ENCODE peak calls at places on chromosomes 3 and 15, in nine cellular contexts. One of them, this sample, is unnamed.

GRCh38 chr3:47441796-47442551 is 33.8 kb downstream of the SCAP start:
- DNase-seq in mucosa of descending colon: peak; percentile 57
- DNase-seq in upper lobe of right lung: no peak
- DNase-seq in testis: peak; percentile 74
- DNase-seq in AG04450: no peak
- DNase-seq in astrocyte of the spinal cord: no peak
- DNase-seq in colonic mucosa: peak; percentile 66
- DNase-seq in AG09309: no peak
- DNase-seq in GM10248: no peak
- DNase-seq in this sample: no peak

GRCh38 chr15:70584838-70585706 is 178.3 kb downstream of the UACA start:
- DNase-seq in AG09309: no peak
- DNase-seq in testis: peak; percentile 33
- DNase-seq in AG04450: no peak
- DNase-seq in astrocyte of the spinal cord: peak; percentile 51
- DNase-seq in GM10248: no peak
- DNase-seq in upper lobe of right lung: no peak
- DNase-seq in mucosa of descending colon: peak; percentile 19
- DNase-seq in colonic mucosa: no peak
- DNase-seq in this sample: peak; percentile 69

GRCh38 chr15:70569139-70569717 is 194.1 kb downstream of the UACA start:
- DNase-seq in astrocyte of the spinal cord: peak; percentile 58
- DNase-seq in AG09309: peak; percentile 89
- DNase-seq in testis: no peak
- DNase-seq in colonic mucosa: no peak
- DNase-seq in mucosa of descending colon: no peak
- DNase-seq in upper lobe of right lung: no peak
- DNase-seq in GM10248: no peak
- DNase-seq in AG04450: peak; percentile 38
- DNase-seq in this sample: no peak

GRCh38 chr15:25568751-25569150 is 129.9 kb upstream of the UBE3A start:
- DNase-seq in colonic mucosa: no peak
- DNase-seq in upper lobe of right lung: no peak
- DNase-seq in testis: peak; percentile 59
- DNase-seq in astrocyte of the spinal cord: no peak
- DNase-seq in AG04450: no peak
- DNase-seq in AG09309: no peak
- DNase-seq in mucosa of descending colon: no peak
- DNase-seq in GM10248: no peak
- DNase-seq in this sample: no peak

GRCh38 chr3:175342196-175342595 is 483.1 kb downstream of the NAALADL2 start:
- DNase-seq in AG09309: no peak
- DNase-seq in colonic mucosa: no peak
- DNase-seq in upper lobe of right lung: no peak
- DNase-seq in testis: no peak
- DNase-seq in astrocyte of the spinal cord: no peak
- DNase-seq in GM10248: no peak
- DNase-seq in AG04450: no peak
- DNase-seq in mucosa of descending colon: no peak
- DNase-seq in this sample: no peak

GRCh38 chr3:186380622-186381380 is 18.8 kb upstream of the DGKG start:
- DNase-seq in GM10248: no peak
- DNase-seq in AG09309: no peak
- DNase-seq in upper lobe of right lung: no peak
- DNase-seq in testis: no peak
- DNase-seq in astrocyte of the spinal cord: peak; percentile 63
- DNase-seq in mucosa of descending colon: no peak
- DNase-seq in AG04450: no peak
- DNase-seq in colonic mucosa: no peak
- DNase-seq in this sample: no peak

GRCh38 chr15:54388746-54389145 is 410.5 kb downstream of the UNC13C start:
- DNase-seq in mucosa of descending colon: no peak
- DNase-seq in AG04450: no peak
- DNase-seq in astrocyte of the spinal cord: no peak
- DNase-seq in colonic mucosa: no peak
- DNase-seq in testis: no peak
- DNase-seq in upper lobe of right lung: no peak
- DNase-seq in AG09309: no peak
- DNase-seq in GM10248: no peak
- DNase-seq in this sample: no peak

GRCh38 chr3:47871389-47871788 is 68.5 kb downstream of the DHX30 start:
- DNase-seq in AG04450: no peak
- DNase-seq in astrocyte of the spinal cord: no peak
- DNase-seq in testis: no peak
- DNase-seq in GM10248: no peak
- DNase-seq in AG09309: no peak
- DNase-seq in colonic mucosa: no peak
- DNase-seq in upper lobe of right lung: no peak
- DNase-seq in mucosa of descending colon: no peak
- DNase-seq in this sample: no peak

GRCh38 chr3:182455011-182455410 is 338.3 kb upstream of the ATP11B start:
- DNase-seq in upper lobe of right lung: no peak
- DNase-seq in AG09309: no peak
- DNase-seq in testis: no peak
- DNase-seq in GM10248: no peak
- DNase-seq in AG04450: no peak
- DNase-seq in astrocyte of the spinal cord: no peak
- DNase-seq in colonic mucosa: no peak
- DNase-seq in mucosa of descending colon: no peak
- DNase-seq in this sample: no peak

GRCh38 chr3:182465301-182466185 is 327.8 kb upstream of the ATP11B start:
- DNase-seq in GM10248: no peak
- DNase-seq in AG09309: no peak
- DNase-seq in astrocyte of the spinal cord: no peak
- DNase-seq in upper lobe of right lung: no peak
- DNase-seq in AG04450: no peak
- DNase-seq in testis: no peak
- DNase-seq in mucosa of descending colon: no peak
- DNase-seq in colonic mucosa: no peak
- DNase-seq in this sample: no peak

GRCh38 chr3:182464513-182465145 is 328.7 kb upstream of the ATP11B start:
- DNase-seq in astrocyte of the spinal cord: no peak
- DNase-seq in AG09309: no peak
- DNase-seq in testis: no peak
- DNase-seq in upper lobe of right lung: no peak
- DNase-seq in colonic mucosa: no peak
- DNase-seq in mucosa of descending colon: no peak
- DNase-seq in AG04450: no peak
- DNase-seq in GM10248: no peak
- DNase-seq in this sample: no peak

GRCh38 chr3:182460303-182460702 is 333.0 kb upstream of the ATP11B start:
- DNase-seq in AG04450: no peak
- DNase-seq in colonic mucosa: no peak
- DNase-seq in astrocyte of the spinal cord: no peak
- DNase-seq in AG09309: no peak
- DNase-seq in mucosa of descending colon: no peak
- DNase-seq in upper lobe of right lung: no peak
- DNase-seq in testis: no peak
- DNase-seq in GM10248: no peak
- DNase-seq in this sample: no peak
- TF ChIP-seq CTCF in AG04450: no peak
- TF ChIP-seq CTCF in colonic mucosa: no peak
- TF ChIP-seq CTCF in astrocyte of the spinal cord: no peak
- TF ChIP-seq CTCF in AG09309: no peak
- TF ChIP-seq CTCF in mucosa of descending colon: no peak
- TF ChIP-seq CTCF in upper lobe of right lung: no peak
- TF ChIP-seq CTCF in testis: no peak
- TF ChIP-seq CTCF in GM10248: no peak
- TF ChIP-seq CTCF in this sample: no peak

GRCh38 chr15:66849746-66850077 is 147.7 kb downstream of the SMAD6 start:
- DNase-seq in colonic mucosa: no peak
- DNase-seq in GM10248: no peak
- DNase-seq in mucosa of descending colon: no peak
- DNase-seq in AG09309: no peak
- DNase-seq in astrocyte of the spinal cord: no peak
- DNase-seq in AG04450: no peak
- DNase-seq in testis: no peak
- DNase-seq in upper lobe of right lung: no peak
- DNase-seq in this sample: no peak

GRCh38 chr15:66849393-66849745 is 147.3 kb downstream of the SMAD6 start:
- DNase-seq in AG04450: no peak
- DNase-seq in GM10248: no peak
- DNase-seq in astrocyte of the spinal cord: no peak
- DNase-seq in mucosa of descending colon: no peak
- DNase-seq in colonic mucosa: no peak
- DNase-seq in testis: no peak
- DNase-seq in AG09309: no peak
- DNase-seq in upper lobe of right lung: no peak
- DNase-seq in this sample: no peak

GRCh38 chr15:66851226-66852063 is 149.4 kb downstream of the SMAD6 start:
- DNase-seq in colonic mucosa: peak; percentile 87
- DNase-seq in AG04450: peak; percentile 45
- DNase-seq in GM10248: peak; percentile 91
- DNase-seq in testis: peak; percentile 93
- DNase-seq in mucosa of descending colon: peak; percentile 90
- DNase-seq in astrocyte of the spinal cord: peak; percentile 73
- DNase-seq in upper lobe of right lung: peak; percentile 93
- DNase-seq in AG09309: peak; percentile 76
- DNase-seq in this sample: peak; percentile 88

GRCh38 chr15:66848666-66849392 is 146.8 kb downstream of the SMAD6 start:
- DNase-seq in AG09309: no peak
- DNase-seq in AG04450: no peak
- DNase-seq in colonic mucosa: peak; percentile 12
- DNase-seq in mucosa of descending colon: no peak
- DNase-seq in GM10248: no peak
- DNase-seq in upper lobe of right lung: no peak
- DNase-seq in astrocyte of the spinal cord: no peak
- DNase-seq in testis: no peak
- DNase-seq in this sample: no peak

GRCh38 chr15:66850078-66850991 is 148.3 kb downstream of the SMAD6 start:
- DNase-seq in GM10248: peak; percentile 6
- DNase-seq in AG09309: no peak
- DNase-seq in colonic mucosa: peak; percentile 17
- DNase-seq in mucosa of descending colon: no peak
- DNase-seq in AG04450: no peak
- DNase-seq in upper lobe of right lung: no peak
- DNase-seq in testis: peak; percentile 23
- DNase-seq in astrocyte of the spinal cord: no peak
- DNase-seq in this sample: no peak
- TF ChIP-seq CTCF in GM10248: no peak
- TF ChIP-seq CTCF in AG09309: no peak
- TF ChIP-seq CTCF in colonic mucosa: no peak
- TF ChIP-seq CTCF in mucosa of descending colon: no peak
- TF ChIP-seq CTCF in AG04450: no peak
- TF ChIP-seq CTCF in upper lobe of right lung: no peak
- TF ChIP-seq CTCF in testis: no peak
- TF ChIP-seq CTCF in astrocyte of the spinal cord: no peak
- TF ChIP-seq CTCF in this sample: no peak

GRCh38 chr3:12490547-12490946 is 6.3 kb downstream of the TSEN2 start:
- DNase-seq in AG04450: no peak
- DNase-seq in astrocyte of the spinal cord: no peak
- DNase-seq in GM10248: no peak
- DNase-seq in mucosa of descending colon: no peak
- DNase-seq in AG09309: no peak
- DNase-seq in colonic mucosa: no peak
- DNase-seq in testis: no peak
- DNase-seq in upper lobe of right lung: no peak
- DNase-seq in this sample: no peak

GRCh38 chr3:12501360-12502020 is 17.2 kb downstream of the TSEN2 start:
- DNase-seq in upper lobe of right lung: no peak
- DNase-seq in AG04450: peak; percentile 44
- DNase-seq in testis: no peak
- DNase-seq in astrocyte of the spinal cord: no peak
- DNase-seq in colonic mucosa: no peak
- DNase-seq in AG09309: no peak
- DNase-seq in mucosa of descending colon: no peak
- DNase-seq in GM10248: no peak
- DNase-seq in this sample: no peak

GRCh38 chr3:12496453-12496761 is 12.1 kb downstream of the TSEN2 start:
- DNase-seq in testis: no peak
- DNase-seq in upper lobe of right lung: no peak
- DNase-seq in astrocyte of the spinal cord: no peak
- DNase-seq in GM10248: no peak
- DNase-seq in colonic mucosa: no peak
- DNase-seq in AG09309: no peak
- DNase-seq in AG04450: no peak
- DNase-seq in mucosa of descending colon: no peak
- DNase-seq in this sample: no peak

DNA sequence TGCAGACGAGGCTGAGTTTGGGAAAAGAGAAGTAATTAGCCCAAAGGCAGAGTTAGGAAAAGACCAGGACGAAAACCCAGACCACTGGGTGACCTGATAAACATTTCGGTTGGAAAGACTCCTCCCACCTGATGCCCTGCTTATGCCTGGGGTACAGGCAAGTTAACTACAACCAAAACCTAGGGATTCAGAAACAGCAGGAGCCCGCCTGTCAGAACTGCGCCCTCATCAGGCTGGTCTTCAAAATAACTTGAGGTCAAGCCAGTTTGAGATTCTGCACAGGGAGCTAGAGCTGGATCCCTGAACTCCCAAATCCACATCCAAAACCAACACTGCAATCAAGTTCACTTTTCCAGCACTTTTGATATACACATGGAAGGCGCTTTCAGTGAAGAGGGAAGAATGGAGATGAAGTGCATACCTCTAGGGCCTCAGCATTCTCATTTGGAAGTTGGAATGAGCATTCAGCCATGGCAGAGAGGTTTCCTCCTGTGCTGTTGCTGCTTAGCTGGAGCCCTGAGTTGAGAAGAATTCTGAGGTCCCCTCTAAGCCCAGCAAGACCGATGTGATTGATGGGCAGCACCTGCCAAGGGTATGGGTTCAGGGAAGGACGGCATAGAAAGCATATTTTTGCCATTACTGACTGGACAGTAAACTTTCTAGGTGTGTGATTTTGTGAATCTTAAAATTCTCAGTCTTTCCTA is 11.6 kb downstream of the TSEN2 start:
- DNase-seq in astrocyte of the spinal cord: no peak
- DNase-seq in mucosa of descending colon: no peak
- DNase-seq in GM10248: no peak
- DNase-seq in colonic mucosa: no peak
- DNase-seq in AG09309: no peak
- DNase-seq in upper lobe of right lung: no peak
- DNase-seq in AG04450: no peak
- DNase-seq in testis: no peak
- DNase-seq in this sample: no peak
- TF ChIP-seq CTCF in astrocyte of the spinal cord: peak; percentile 16
- TF ChIP-seq CTCF in mucosa of descending colon: no peak
- TF ChIP-seq CTCF in GM10248: no peak
- TF ChIP-seq CTCF in colonic mucosa: no peak
- TF ChIP-seq CTCF in AG09309: peak; percentile 3
- TF ChIP-seq CTCF in upper lobe of right lung: no peak
- TF ChIP-seq CTCF in AG04450: no peak
- TF ChIP-seq CTCF in testis: no peak
- TF ChIP-seq CTCF in this sample: peak; percentile 25

GRCh38 chr15:36029606-36030005 is 483.6 kb upstream of the DPH6 start:
- DNase-seq in testis: no peak
- DNase-seq in astrocyte of the spinal cord: peak; percentile 22
- DNase-seq in AG04450: peak; percentile 41
- DNase-seq in GM10248: no peak
- DNase-seq in mucosa of descending colon: no peak
- DNase-seq in AG09309: peak; percentile 46
- DNase-seq in upper lobe of right lung: no peak
- DNase-seq in colonic mucosa: no peak
- DNase-seq in this sample: no peak

GRCh38 chr15:36026627-36027026 is 480.7 kb upstream of the DPH6 start:
- DNase-seq in GM10248: no peak
- DNase-seq in testis: no peak
- DNase-seq in upper lobe of right lung: no peak
- DNase-seq in AG04450: no peak
- DNase-seq in colonic mucosa: no peak
- DNase-seq in astrocyte of the spinal cord: no peak
- DNase-seq in mucosa of descending colon: no peak
- DNase-seq in AG09309: no peak
- DNase-seq in this sample: no peak

DNA sequence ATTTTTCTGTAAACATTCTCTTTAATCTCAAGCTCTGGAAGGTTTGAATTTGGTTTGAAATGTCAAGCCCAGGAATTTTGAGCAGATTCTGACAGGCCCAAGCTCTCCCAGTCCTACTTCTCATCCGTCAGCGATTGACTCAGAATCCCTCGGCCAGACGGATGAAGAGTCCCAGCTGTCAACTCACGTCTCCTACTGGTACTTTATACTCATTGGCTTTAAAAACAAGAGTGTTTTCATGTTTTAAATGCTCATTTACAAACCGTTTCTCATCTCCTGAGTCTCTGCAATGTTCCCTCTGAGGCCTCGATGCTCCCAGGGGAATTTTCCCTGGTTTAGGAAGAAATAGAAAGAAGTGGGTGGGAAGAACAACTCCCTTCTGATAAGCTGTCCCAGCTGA is 478.1 kb upstream of the DPH6 start:
- DNase-seq in mucosa of descending colon: peak; percentile 16
- DNase-seq in astrocyte of the spinal cord: no peak
- DNase-seq in upper lobe of right lung: no peak
- DNase-seq in colonic mucosa: no peak
- DNase-seq in AG09309: no peak
- DNase-seq in testis: no peak
- DNase-seq in AG04450: no peak
- DNase-seq in GM10248: no peak
- DNase-seq in this sample: no peak
- TF ChIP-seq CTCF in mucosa of descending colon: no peak
- TF ChIP-seq CTCF in astrocyte of the spinal cord: no peak
- TF ChIP-seq CTCF in upper lobe of right lung: no peak
- TF ChIP-seq CTCF in colonic mucosa: no peak
- TF ChIP-seq CTCF in AG09309: no peak
- TF ChIP-seq CTCF in testis: no peak
- TF ChIP-seq CTCF in AG04450: no peak
- TF ChIP-seq CTCF in GM10248: no peak
- TF ChIP-seq CTCF in this sample: no peak

This sample was measured in neural crest cell.